ENCODE peak calls at places on chromosome 11, in ten cellular contexts. One of them, this sample, is unnamed.

GRCh38 chr11:17716807-17717206 is 2.6 kb upstream of the MYOD1 start:
- DNase-seq in left kidney: no peak
- DNase-seq in fibroblast of pulmonary artery: no peak
- DNase-seq in mucosa of descending colon: no peak
- DNase-seq in nephron progenitor cell: no peak
- DNase-seq in NCI-H1105: no peak
- DNase-seq in Daoy: no peak
- DNase-seq in K562: no peak
- DNase-seq in nucleus accumbens: no peak
- DNase-seq in T-cell: no peak
- DNase-seq in this sample: no peak

GRCh38 chr11:47887910-47888569 is 39.9 kb upstream of the NUP160 start:
- DNase-seq in NCI-H1105: no peak
- DNase-seq in fibroblast of pulmonary artery: no peak
- DNase-seq in K562: no peak
- DNase-seq in left kidney: no peak
- DNase-seq in mucosa of descending colon: no peak
- DNase-seq in nucleus accumbens: no peak
- DNase-seq in nephron progenitor cell: no peak
- DNase-seq in Daoy: no peak
- DNase-seq in T-cell: no peak
- DNase-seq in this sample: no peak

GRCh38 chr11:76787911-76788596 is 4.9 kb downstream of the TSKU start:
- DNase-seq in mucosa of descending colon: no peak
- DNase-seq in nucleus accumbens: no peak
- DNase-seq in nephron progenitor cell: no peak
- DNase-seq in K562: peak
- DNase-seq in T-cell: no peak
- DNase-seq in fibroblast of pulmonary artery: peak
- DNase-seq in Daoy: peak
- DNase-seq in NCI-H1105: no peak
- DNase-seq in left kidney: no peak
- DNase-seq in this sample: no peak

GRCh38 chr11:135075740-135076139 is 663.7 kb upstream of the B3GAT1 start:
- DNase-seq in K562: peak
- DNase-seq in left kidney: peak
- DNase-seq in NCI-H1105: no peak
- DNase-seq in nucleus accumbens: no peak
- DNase-seq in fibroblast of pulmonary artery: peak
- DNase-seq in T-cell: peak
- DNase-seq in mucosa of descending colon: peak
- DNase-seq in nephron progenitor cell: peak
- DNase-seq in Daoy: peak
- DNase-seq in this sample: peak

GRCh38 chr11:13288375-13289029 is 10.9 kb downstream of the BMAL1 start:
- DNase-seq in Daoy: peak
- DNase-seq in nucleus accumbens: no peak
- DNase-seq in nephron progenitor cell: no peak
- DNase-seq in left kidney: no peak
- DNase-seq in mucosa of descending colon: no peak
- DNase-seq in fibroblast of pulmonary artery: no peak
- DNase-seq in K562: no peak
- DNase-seq in T-cell: no peak
- DNase-seq in NCI-H1105: no peak
- DNase-seq in this sample: no peak

GRCh38 chr11:123181075-123181474 is 14.0 kb downstream of the CLMP start:
- DNase-seq in fibroblast of pulmonary artery: no peak
- DNase-seq in K562: no peak
- DNase-seq in NCI-H1105: no peak
- DNase-seq in mucosa of descending colon: no peak
- DNase-seq in left kidney: no peak
- DNase-seq in nucleus accumbens: no peak
- DNase-seq in T-cell: no peak
- DNase-seq in nephron progenitor cell: no peak
- DNase-seq in Daoy: no peak
- DNase-seq in this sample: no peak

GRCh38 chr11:109309153-109309552 is 112.8 kb upstream of the C11orf87 start:
- DNase-seq in nucleus accumbens: no peak
- DNase-seq in fibroblast of pulmonary artery: peak
- DNase-seq in T-cell: no peak
- DNase-seq in left kidney: peak
- DNase-seq in K562: no peak
- DNase-seq in nephron progenitor cell: no peak
- DNase-seq in mucosa of descending colon: no peak
- DNase-seq in NCI-H1105: peak
- DNase-seq in Daoy: no peak
- DNase-seq in this sample: no peak

GRCh38 chr11:128492461-128492860 is 94.9 kb downstream of the ETS1 start:
- DNase-seq in Daoy: no peak
- DNase-seq in T-cell: no peak
- DNase-seq in NCI-H1105: no peak
- DNase-seq in left kidney: no peak
- DNase-seq in mucosa of descending colon: no peak
- DNase-seq in nephron progenitor cell: no peak
- DNase-seq in fibroblast of pulmonary artery: peak
- DNase-seq in K562: no peak
- DNase-seq in nucleus accumbens: no peak
- DNase-seq in this sample: no peak

GRCh38 chr11:14386895-14387480 is 28.0 kb upstream of the RRAS2 start:
- DNase-seq in fibroblast of pulmonary artery: peak
- DNase-seq in NCI-H1105: peak
- DNase-seq in nucleus accumbens: peak
- DNase-seq in T-cell: no peak
- DNase-seq in mucosa of descending colon: no peak
- DNase-seq in K562: no peak
- DNase-seq in nephron progenitor cell: peak
- DNase-seq in Daoy: no peak
- DNase-seq in left kidney: peak
- DNase-seq in this sample: no peak

GRCh38 chr11:128448487-128448886 is 138.9 kb downstream of the ETS1 start:
- DNase-seq in T-cell: no peak
- DNase-seq in fibroblast of pulmonary artery: peak
- DNase-seq in mucosa of descending colon: peak
- DNase-seq in NCI-H1105: no peak
- DNase-seq in nephron progenitor cell: no peak
- DNase-seq in nucleus accumbens: no peak
- DNase-seq in K562: no peak
- DNase-seq in left kidney: peak
- DNase-seq in Daoy: peak
- DNase-seq in this sample: no peak

GRCh38 chr11:19368726-19369364 is 128.1 kb upstream of the E2F8 start:
- DNase-seq in T-cell: no peak
- DNase-seq in K562: no peak
- DNase-seq in NCI-H1105: no peak
- DNase-seq in nephron progenitor cell: no peak
- DNase-seq in Daoy: no peak
- DNase-seq in nucleus accumbens: no peak
- DNase-seq in left kidney: no peak
- DNase-seq in mucosa of descending colon: no peak
- DNase-seq in fibroblast of pulmonary artery: peak
- DNase-seq in this sample: no peak

GRCh38 chr11:88779551-88779950 is 286.2 kb downstream of the GRM5 start:
- DNase-seq in NCI-H1105: no peak
- DNase-seq in Daoy: peak
- DNase-seq in nucleus accumbens: no peak
- DNase-seq in left kidney: no peak
- DNase-seq in T-cell: no peak
- DNase-seq in mucosa of descending colon: no peak
- DNase-seq in nephron progenitor cell: no peak
- DNase-seq in K562: no peak
- DNase-seq in fibroblast of pulmonary artery: peak
- DNase-seq in this sample: no peak

GRCh38 chr11:75797796-75798195 is 17.2 kb upstream of the UVRAG start:
- DNase-seq in mucosa of descending colon: no peak
- DNase-seq in Daoy: no peak
- DNase-seq in nephron progenitor cell: no peak
- DNase-seq in fibroblast of pulmonary artery: peak
- DNase-seq in nucleus accumbens: no peak
- DNase-seq in left kidney: no peak
- DNase-seq in K562: no peak
- DNase-seq in NCI-H1105: no peak
- DNase-seq in T-cell: no peak
- DNase-seq in this sample: no peak

GRCh38 chr11:88478136-88478785 is 140.7 kb upstream of the CTSC start:
- DNase-seq in left kidney: no peak
- DNase-seq in nucleus accumbens: no peak
- DNase-seq in Daoy: no peak
- DNase-seq in T-cell: no peak
- DNase-seq in mucosa of descending colon: no peak
- DNase-seq in NCI-H1105: peak
- DNase-seq in K562: no peak
- DNase-seq in nephron progenitor cell: no peak
- DNase-seq in fibroblast of pulmonary artery: no peak
- DNase-seq in this sample: no peak

GRCh38 chr11:117226388-117227385 is 5.2 kb downstream of the PCSK7 start:
- DNase-seq in left kidney: peak
- DNase-seq in mucosa of descending colon: no peak
- DNase-seq in Daoy: peak
- DNase-seq in T-cell: no peak
- DNase-seq in nephron progenitor cell: peak
- DNase-seq in K562: peak
- DNase-seq in fibroblast of pulmonary artery: peak
- DNase-seq in nucleus accumbens: peak
- DNase-seq in NCI-H1105: peak
- DNase-seq in this sample: peak

GRCh38 chr11:1039481-1040427 is 3.2 kb upstream of the MUC6 start:
- DNase-seq in T-cell: no peak
- DNase-seq in NCI-H1105: no peak
- DNase-seq in fibroblast of pulmonary artery: no peak
- DNase-seq in Daoy: no peak
- DNase-seq in left kidney: no peak
- DNase-seq in mucosa of descending colon: no peak
- DNase-seq in nephron progenitor cell: no peak
- DNase-seq in K562: no peak
- DNase-seq in nucleus accumbens: no peak
- DNase-seq in this sample: no peak

GRCh38 chr11:2768471-2769408 is 68.9 kb upstream of the KCNQ1OT1 start:
- DNase-seq in NCI-H1105: no peak
- DNase-seq in T-cell: no peak
- DNase-seq in nucleus accumbens: no peak
- DNase-seq in K562: peak
- DNase-seq in mucosa of descending colon: peak
- DNase-seq in nephron progenitor cell: no peak
- DNase-seq in fibroblast of pulmonary artery: peak
- DNase-seq in Daoy: peak
- DNase-seq in left kidney: no peak
- DNase-seq in this sample: no peak

GRCh38 chr11:80462211-80462610 is 1021.4 kb upstream of the TENM4 start:
- DNase-seq in left kidney: no peak
- DNase-seq in nephron progenitor cell: no peak
- DNase-seq in nucleus accumbens: no peak
- DNase-seq in K562: no peak
- DNase-seq in Daoy: peak
- DNase-seq in NCI-H1105: no peak
- DNase-seq in mucosa of descending colon: no peak
- DNase-seq in fibroblast of pulmonary artery: no peak
- DNase-seq in T-cell: no peak
- DNase-seq in this sample: no peak

GRCh38 chr11:45806072-45806933 is 1.4 kb downstream of the SLC35C1 start:
- DNase-seq in NCI-H1105: no peak
- DNase-seq in Daoy: no peak
- DNase-seq in left kidney: no peak
- DNase-seq in fibroblast of pulmonary artery: no peak
- DNase-seq in K562: no peak
- DNase-seq in T-cell: no peak
- DNase-seq in nephron progenitor cell: no peak
- DNase-seq in nucleus accumbens: no peak
- DNase-seq in mucosa of descending colon: no peak
- DNase-seq in this sample: no peak

GRCh38 chr11:3194016-3194816 is 24.4 kb downstream of the MRGPRG start:
- DNase-seq in Daoy: no peak
- DNase-seq in fibroblast of pulmonary artery: no peak
- DNase-seq in left kidney: no peak
- DNase-seq in T-cell: no peak
- DNase-seq in mucosa of descending colon: no peak
- DNase-seq in K562: no peak
- DNase-seq in nephron progenitor cell: no peak
- DNase-seq in nucleus accumbens: no peak
- DNase-seq in NCI-H1105: no peak
- DNase-seq in this sample: no peak

GRCh38 chr11:94193288-94193687 is 64.6 kb downstream of the PANX1 start:
- DNase-seq in Daoy: peak
- DNase-seq in NCI-H1105: no peak
- DNase-seq in fibroblast of pulmonary artery: peak
- DNase-seq in nucleus accumbens: no peak
- DNase-seq in T-cell: no peak
- DNase-seq in mucosa of descending colon: no peak
- DNase-seq in K562: no peak
- DNase-seq in left kidney: no peak
- DNase-seq in nephron progenitor cell: no peak
- DNase-seq in this sample: no peak

GRCh38 chr11:133713844-133714243 is 131.5 kb downstream of the SPATA19 start:
- DNase-seq in Daoy: no peak
- DNase-seq in K562: no peak
- DNase-seq in NCI-H1105: no peak
- DNase-seq in fibroblast of pulmonary artery: no peak
- DNase-seq in nucleus accumbens: no peak
- DNase-seq in T-cell: no peak
- DNase-seq in mucosa of descending colon: no peak
- DNase-seq in left kidney: no peak
- DNase-seq in nephron progenitor cell: no peak
- DNase-seq in this sample: no peak

GRCh38 chr11:120929090-120929489 is 94.8 kb upstream of the TBCEL start:
- DNase-seq in T-cell: no peak
- DNase-seq in mucosa of descending colon: no peak
- DNase-seq in nucleus accumbens: no peak
- DNase-seq in Daoy: peak
- DNase-seq in K562: no peak
- DNase-seq in left kidney: peak
- DNase-seq in NCI-H1105: no peak
- DNase-seq in nephron progenitor cell: no peak
- DNase-seq in fibroblast of pulmonary artery: peak
- DNase-seq in this sample: no peak

GRCh38 chr11:76690736-76691135 is 20.2 kb upstream of the LRRC32 start:
- DNase-seq in T-cell: no peak
- DNase-seq in mucosa of descending colon: no peak
- DNase-seq in NCI-H1105: no peak
- DNase-seq in fibroblast of pulmonary artery: peak
- DNase-seq in Daoy: no peak
- DNase-seq in nucleus accumbens: no peak
- DNase-seq in left kidney: no peak
- DNase-seq in nephron progenitor cell: no peak
- DNase-seq in K562: no peak
- DNase-seq in this sample: no peak

GRCh38 chr11:62552931-62553838 is 6.6 kb upstream of the AHNAK start:
- DNase-seq in left kidney: peak
- DNase-seq in fibroblast of pulmonary artery: peak
- DNase-seq in nephron progenitor cell: peak
- DNase-seq in NCI-H1105: no peak
- DNase-seq in mucosa of descending colon: peak
- DNase-seq in Daoy: peak
- DNase-seq in T-cell: no peak
- DNase-seq in K562: peak
- DNase-seq in nucleus accumbens: no peak
- DNase-seq in this sample: peak

GRCh38 chr11:108973402-108974119 is 308.7 kb downstream of the DDX10 start:
- DNase-seq in NCI-H1105: no peak
- DNase-seq in left kidney: no peak
- DNase-seq in nephron progenitor cell: no peak
- DNase-seq in nucleus accumbens: no peak
- DNase-seq in Daoy: peak
- DNase-seq in mucosa of descending colon: no peak
- DNase-seq in fibroblast of pulmonary artery: peak
- DNase-seq in T-cell: no peak
- DNase-seq in K562: no peak
- DNase-seq in this sample: no peak

GRCh38 chr11:126061707-126062678 is 673 bp downstream of the CDON start:
- DNase-seq in nucleus accumbens: no peak
- DNase-seq in left kidney: peak
- DNase-seq in nephron progenitor cell: peak
- DNase-seq in T-cell: no peak
- DNase-seq in NCI-H1105: peak
- DNase-seq in K562: no peak
- DNase-seq in mucosa of descending colon: no peak
- DNase-seq in fibroblast of pulmonary artery: peak
- DNase-seq in Daoy: peak
- DNase-seq in this sample: peak

GRCh38 chr11:72460091-72460647 is 25.8 kb upstream of the CLPB start:
- DNase-seq in fibroblast of pulmonary artery: no peak
- DNase-seq in K562: no peak
- DNase-seq in NCI-H1105: no peak
- DNase-seq in nephron progenitor cell: no peak
- DNase-seq in mucosa of descending colon: no peak
- DNase-seq in Daoy: no peak
- DNase-seq in T-cell: no peak
- DNase-seq in left kidney: no peak
- DNase-seq in nucleus accumbens: no peak
- DNase-seq in this sample: no peak